ENCODE peak calls at places on chromosome 2, in four cellular contexts. W is IMR-90, O is H1, P is neuronal stem cell. K is an unnamed sample.

GRCh38 chr2:216842634-216843033 is 17.2 kb downstream of the TNP1 start:
- DNase-seq in P (no peak), O (no peak), W (no peak), K (no peak)

GRCh38 chr2:68293024-68293423 is 26.7 kb downstream of the CNRIP1 start:
- DNase-seq in O (no peak), W (no peak), P (no peak), K (no peak)

GRCh38 chr2:160647967-160648685 is 154.5 kb upstream of the RBMS1 start:
- DNase-seq in O (no peak), W (no peak), P (no peak), K (no peak)

GRCh38 chr2:26629751-26630150 is 11.4 kb downstream of the CIB4 start:
- DNase-seq in O (no peak), W (no peak), P (no peak), K (no peak)

GRCh38 chr2:240446618-240447175 is 11.2 kb downstream of the GPC1 start:
- DNase-seq in P (no peak), W (no peak), O (no peak), K (no peak)

GRCh38 chr2:110804915-110805314 is 72.5 kb downstream of the ACOXL start:
- DNase-seq in W (no peak), P (no peak), O (no peak), K (peak; percentile 8)

GRCh38 chr2:175807031-175807873 is 194.8 kb downstream of the LNPK start:
- DNase-seq in P (no peak), O (no peak), W (peak; percentile 16), K (peak; percentile 34)

GRCh38 chr2:226446406-226447001 is 353.1 kb downstream of the IRS1 start:
- DNase-seq in P (no peak), W (peak; percentile 88), O (no peak), K (no peak)

GRCh38 chr2:118905206-118905605 is 36.8 kb upstream of the MARCO start:
- DNase-seq in O (no peak), W (no peak), P (no peak), K (no peak)

GRCh38 chr2:11129598-11130449 is 25.4 kb upstream of the SLC66A3 start:
- DNase-seq in O (peak; percentile 76), P (peak; percentile 76), W (no peak), K (peak; percentile 39)

GRCh38 chr2:63587814-63588384 is 378 bp downstream of the WDPCP start:
- DNase-seq in W (no peak), O (peak; percentile 1), P (no peak), K (no peak)

GRCh38 chr2:217948341-217948791 is 54.4 kb downstream of the TNS1 start:
- DNase-seq in W (no peak), P (no peak), O (no peak), K (no peak)

GRCh38 chr2:178298785-178299212 is 104.5 kb downstream of the OSBPL6 start:
- DNase-seq in P (no peak), W (peak; percentile 48), O (no peak), K (no peak)

GRCh38 chr2:157787364-157787938 is 88.7 kb downstream of the ACVR1 start:
- DNase-seq in P (no peak), O (no peak), W (no peak), K (no peak)

GRCh38 chr2:26043862-26044736 is 10.2 kb downstream of the RAB10 start:
- DNase-seq in P (no peak), O (no peak), W (no peak), K (peak; percentile 34)

GRCh38 chr2:178522950-178523595 is 42.8 kb downstream of the PLEKHA3 start:
- DNase-seq in W (peak; percentile 79), O (peak; percentile 78), P (peak; percentile 65), K (peak; percentile 94)

GRCh38 chr2:74763962-74764428 is 69.9 kb upstream of the HK2 start:
- DNase-seq in W (no peak), O (no peak), P (no peak), K (no peak)
- H4K91ac ChIP-seq in W (peak overlapping the region; percentile 26), O (no peak overlapping the region), P (no peak overlapping the region), K (no peak overlapping the region)

GRCh38 chr2:98607104-98607503 is 1.2 kb downstream of the COA5 start:
- DNase-seq in O (no peak), P (no peak), W (no peak), K (no peak)
- H3K36me3 ChIP-seq in O (peaks cover 29% of the 10 kb centered on the region), P (peaks cover 4% of the 10 kb centered on the region), W (peaks cover 11% of the 10 kb centered on the region), K (peaks cover 9% of the 10 kb centered on the region)

DNA sequence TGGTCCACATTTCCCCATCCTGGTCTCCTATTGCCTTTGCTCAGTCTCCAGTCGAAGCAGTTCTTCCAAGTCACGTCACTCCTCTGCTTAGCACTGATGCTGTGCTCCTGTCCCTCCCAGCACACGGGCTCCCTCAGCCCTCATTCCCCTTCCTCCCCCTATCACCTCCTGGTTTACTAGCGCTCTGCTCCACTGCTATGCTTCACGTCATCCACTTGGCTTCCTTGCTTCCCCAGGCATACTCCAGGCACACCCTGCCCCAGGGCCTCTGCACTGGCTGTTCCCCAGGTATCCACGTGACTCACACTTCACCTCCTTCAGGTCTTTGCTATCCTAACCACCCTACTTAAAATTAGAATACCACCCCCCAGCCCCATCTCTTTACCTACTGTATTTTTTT is 269.3 kb downstream of the GLI2 start:
- DNase-seq in W (no peak), P (no peak), O (no peak), K (peak; percentile 32)
- H4K91ac ChIP-seq in W (no peak overlapping the region), P (no peak overlapping the region), O (no peak overlapping the region), K (no peak overlapping the region)

DNA sequence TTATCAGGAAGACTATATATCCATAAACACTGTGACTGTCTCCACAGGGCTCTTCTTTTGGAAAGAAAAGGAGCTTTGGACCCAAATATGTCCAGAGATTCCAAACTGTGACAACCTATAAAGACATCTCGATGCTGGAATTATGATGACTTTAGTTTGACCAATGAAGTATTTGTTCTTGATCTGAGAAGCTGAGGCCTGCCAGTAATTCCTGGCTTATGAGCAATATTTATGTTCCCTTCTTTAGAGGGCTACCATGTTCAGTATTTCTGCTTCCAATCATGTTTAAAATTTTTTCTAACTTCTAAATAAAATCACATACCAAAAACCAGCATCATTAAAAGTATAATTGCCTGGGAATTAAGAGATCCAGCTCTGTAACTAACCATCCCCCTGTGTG is 41.1 kb downstream of the FEZ2 start:
- DNase-seq in O (no peak), W (peak; percentile 82), P (no peak), K (peak; percentile 50)
- H3K36me3 ChIP-seq in O (peaks cover 3% of the 10 kb centered on the region), W (peaks cover 20% of the 10 kb centered on the region), P (peaks cover 1% of the 10 kb centered on the region), K (peaks cover 8% of the 10 kb centered on the region)

GRCh38 chr2:235609321-235609720 is 115.5 kb downstream of the AGAP1 start:
- DNase-seq in O (no peak), W (no peak), P (no peak), K (no peak)

GRCh38 chr2:235609746-235610145 is 115.9 kb downstream of the AGAP1 start:
- DNase-seq in P (no peak), W (no peak), O (no peak), K (no peak)

GRCh38 chr2:235608200-235608591 is 114.4 kb downstream of the AGAP1 start:
- DNase-seq in P (no peak), O (no peak), W (no peak), K (no peak)

GRCh38 chr2:235605999-235606715 is 112.3 kb downstream of the AGAP1 start:
- DNase-seq in O (no peak), P (no peak), W (peak; percentile 81), K (no peak)

DNA sequence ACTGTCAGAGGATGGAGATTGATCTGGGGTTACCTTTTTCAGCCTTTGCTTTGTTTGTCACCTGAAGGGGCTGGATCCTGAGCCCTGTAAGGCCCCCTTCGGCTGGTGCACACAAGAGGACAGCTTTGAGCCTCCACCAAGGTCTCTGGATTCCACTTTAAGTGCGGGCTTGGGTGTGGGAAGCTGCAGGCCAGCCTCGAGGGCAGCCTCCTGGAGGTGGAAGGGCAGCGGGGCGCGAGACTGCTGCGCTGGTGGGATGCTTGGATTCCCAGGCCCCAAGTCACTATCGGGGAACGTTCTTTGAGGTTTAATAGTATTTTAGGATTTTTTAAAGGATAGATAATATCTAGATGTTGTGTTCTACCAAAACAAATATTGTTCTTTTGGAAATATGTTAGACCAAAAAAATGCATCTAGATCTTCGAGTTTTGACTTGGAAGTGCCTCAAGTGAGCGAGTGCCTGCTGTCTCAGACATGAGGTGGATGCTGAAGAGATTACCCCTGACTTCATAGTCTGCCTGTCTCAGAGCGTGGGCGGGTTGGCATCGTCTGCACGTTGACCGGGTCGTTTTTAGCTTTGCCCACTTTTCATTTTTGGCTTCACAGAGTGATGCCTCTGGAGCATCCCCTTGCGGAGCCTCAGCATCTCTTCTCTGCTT is 113.8 kb downstream of the AGAP1 start:
- DNase-seq in W (no peak), P (no peak), O (no peak), K (peak; percentile 88)
- H4K91ac ChIP-seq in W (no peak overlapping the region), P (no peak overlapping the region), O (no peak overlapping the region), K (no peak overlapping the region)